ENCODE peak calls at places on chromosomes 7 and 10, in five cellular contexts. One of them, this sample, is unnamed.

GRCh38 chr10:1241973-1242935 is 186.1 kb downstream of the WDR37 start:
- DNase-seq in stimulated activated CD4-positive, alpha-beta T cell treated with anti-CD3 and anti-CD28 coated beads, TNF-alpha, amount 100 ng/mL, for 48 hours: no peak
- DNase-seq in iris pigment epithelial cell: no peak
- DNase-seq in epithelial cell of esophagus: no peak
- DNase-seq in activated naive CD4-positive, alpha-beta T cell treated with anti-CD3 and anti-CD28 coated beads for 36 hours: no peak
- DNase-seq in this sample: no peak

GRCh38 chr7:22722596-22722995 is 4.4 kb upstream of the IL6 start:
- DNase-seq in iris pigment epithelial cell: no peak
- DNase-seq in activated naive CD4-positive, alpha-beta T cell treated with anti-CD3 and anti-CD28 coated beads for 36 hours: no peak
- DNase-seq in stimulated activated CD4-positive, alpha-beta T cell treated with anti-CD3 and anti-CD28 coated beads, TNF-alpha, amount 100 ng/mL, for 48 hours: no peak
- DNase-seq in epithelial cell of esophagus: no peak
- DNase-seq in this sample: no peak

GRCh38 chr10:4720463-4720862 is 105.5 kb upstream of the AKR1E2 start:
- DNase-seq in stimulated activated CD4-positive, alpha-beta T cell treated with anti-CD3 and anti-CD28 coated beads, TNF-alpha, amount 100 ng/mL, for 48 hours: no peak
- DNase-seq in epithelial cell of esophagus: no peak
- DNase-seq in iris pigment epithelial cell: peak; percentile 13
- DNase-seq in activated naive CD4-positive, alpha-beta T cell treated with anti-CD3 and anti-CD28 coated beads for 36 hours: no peak
- DNase-seq in this sample: no peak

GRCh38 chr10:25745976-25746375 is 188.1 kb upstream of the MYO3A start:
- DNase-seq in iris pigment epithelial cell: no peak
- DNase-seq in epithelial cell of esophagus: no peak
- DNase-seq in activated naive CD4-positive, alpha-beta T cell treated with anti-CD3 and anti-CD28 coated beads for 36 hours: no peak
- DNase-seq in stimulated activated CD4-positive, alpha-beta T cell treated with anti-CD3 and anti-CD28 coated beads, TNF-alpha, amount 100 ng/mL, for 48 hours: no peak
- DNase-seq in this sample: no peak

GRCh38 chr10:118957966-118958365 is 71.5 kb upstream of the NANOS1 start:
- DNase-seq in stimulated activated CD4-positive, alpha-beta T cell treated with anti-CD3 and anti-CD28 coated beads, TNF-alpha, amount 100 ng/mL, for 48 hours: no peak
- DNase-seq in activated naive CD4-positive, alpha-beta T cell treated with anti-CD3 and anti-CD28 coated beads for 36 hours: no peak
- DNase-seq in iris pigment epithelial cell: no peak
- DNase-seq in epithelial cell of esophagus: no peak
- DNase-seq in this sample: no peak

GRCh38 chr7:132380065-132380464 is 196.2 kb downstream of the PLXNA4 start:
- DNase-seq in epithelial cell of esophagus: no peak
- DNase-seq in iris pigment epithelial cell: no peak
- DNase-seq in stimulated activated CD4-positive, alpha-beta T cell treated with anti-CD3 and anti-CD28 coated beads, TNF-alpha, amount 100 ng/mL, for 48 hours: no peak
- DNase-seq in activated naive CD4-positive, alpha-beta T cell treated with anti-CD3 and anti-CD28 coated beads for 36 hours: no peak
- DNase-seq in this sample: no peak

GRCh38 chr7:128404826-128405344 is 4.9 kb downstream of the IMPDH1 start:
- DNase-seq in activated naive CD4-positive, alpha-beta T cell treated with anti-CD3 and anti-CD28 coated beads for 36 hours: peak; percentile 30
- DNase-seq in epithelial cell of esophagus: peak; percentile 65
- DNase-seq in iris pigment epithelial cell: no peak
- DNase-seq in stimulated activated CD4-positive, alpha-beta T cell treated with anti-CD3 and anti-CD28 coated beads, TNF-alpha, amount 100 ng/mL, for 48 hours: no peak
- DNase-seq in this sample: peak; percentile 65

GRCh38 chr7:378041-378420 is 88.1 kb downstream of the FOXL3 start:
- DNase-seq in epithelial cell of esophagus: no peak
- DNase-seq in activated naive CD4-positive, alpha-beta T cell treated with anti-CD3 and anti-CD28 coated beads for 36 hours: peak; percentile 4
- DNase-seq in iris pigment epithelial cell: no peak
- DNase-seq in stimulated activated CD4-positive, alpha-beta T cell treated with anti-CD3 and anti-CD28 coated beads, TNF-alpha, amount 100 ng/mL, for 48 hours: no peak
- DNase-seq in this sample: no peak

GRCh38 chr7:2859952-2860351 is 15.8 kb upstream of the GNA12 start:
- DNase-seq in epithelial cell of esophagus: no peak
- DNase-seq in activated naive CD4-positive, alpha-beta T cell treated with anti-CD3 and anti-CD28 coated beads for 36 hours: no peak
- DNase-seq in iris pigment epithelial cell: no peak
- DNase-seq in stimulated activated CD4-positive, alpha-beta T cell treated with anti-CD3 and anti-CD28 coated beads, TNF-alpha, amount 100 ng/mL, for 48 hours: no peak
- DNase-seq in this sample: no peak

GRCh38 chr7:46285856-46286255 is 364.8 kb upstream of the IGFBP3 start:
- DNase-seq in activated naive CD4-positive, alpha-beta T cell treated with anti-CD3 and anti-CD28 coated beads for 36 hours: no peak
- DNase-seq in iris pigment epithelial cell: peak; percentile 21
- DNase-seq in epithelial cell of esophagus: peak; percentile 34
- DNase-seq in stimulated activated CD4-positive, alpha-beta T cell treated with anti-CD3 and anti-CD28 coated beads, TNF-alpha, amount 100 ng/mL, for 48 hours: no peak
- DNase-seq in this sample: no peak

GRCh38 chr10:132276179-132276675 is 31.5 kb downstream of the STK32C start:
- DNase-seq in activated naive CD4-positive, alpha-beta T cell treated with anti-CD3 and anti-CD28 coated beads for 36 hours: no peak
- DNase-seq in stimulated activated CD4-positive, alpha-beta T cell treated with anti-CD3 and anti-CD28 coated beads, TNF-alpha, amount 100 ng/mL, for 48 hours: no peak
- DNase-seq in epithelial cell of esophagus: no peak
- DNase-seq in iris pigment epithelial cell: no peak
- DNase-seq in this sample: no peak

GRCh38 chr10:122054046-122055025 is 65.4 kb downstream of the TACC2 start:
- DNase-seq in activated naive CD4-positive, alpha-beta T cell treated with anti-CD3 and anti-CD28 coated beads for 36 hours: no peak
- DNase-seq in epithelial cell of esophagus: peak; percentile 79
- DNase-seq in iris pigment epithelial cell: peak; percentile 60
- DNase-seq in stimulated activated CD4-positive, alpha-beta T cell treated with anti-CD3 and anti-CD28 coated beads, TNF-alpha, amount 100 ng/mL, for 48 hours: no peak
- DNase-seq in this sample: peak; percentile 16

GRCh38 chr10:6513509-6513908 is 66.6 kb downstream of the PRKCQ start:
- DNase-seq in stimulated activated CD4-positive, alpha-beta T cell treated with anti-CD3 and anti-CD28 coated beads, TNF-alpha, amount 100 ng/mL, for 48 hours: no peak
- DNase-seq in epithelial cell of esophagus: no peak
- DNase-seq in iris pigment epithelial cell: no peak
- DNase-seq in activated naive CD4-positive, alpha-beta T cell treated with anti-CD3 and anti-CD28 coated beads for 36 hours: peak; percentile 64
- DNase-seq in this sample: no peak

GRCh38 chr7:94848531-94848930 is 58.9 kb upstream of the PPP1R9A start:
- DNase-seq in epithelial cell of esophagus: peak; percentile 9
- DNase-seq in stimulated activated CD4-positive, alpha-beta T cell treated with anti-CD3 and anti-CD28 coated beads, TNF-alpha, amount 100 ng/mL, for 48 hours: no peak
- DNase-seq in activated naive CD4-positive, alpha-beta T cell treated with anti-CD3 and anti-CD28 coated beads for 36 hours: no peak
- DNase-seq in iris pigment epithelial cell: no peak
- DNase-seq in this sample: no peak

GRCh38 chr7:143978585-143978984 is 21.5 kb upstream of the OR6B1 start:
- DNase-seq in stimulated activated CD4-positive, alpha-beta T cell treated with anti-CD3 and anti-CD28 coated beads, TNF-alpha, amount 100 ng/mL, for 48 hours: no peak
- DNase-seq in activated naive CD4-positive, alpha-beta T cell treated with anti-CD3 and anti-CD28 coated beads for 36 hours: no peak
- DNase-seq in iris pigment epithelial cell: peak; percentile 79
- DNase-seq in epithelial cell of esophagus: no peak
- DNase-seq in this sample: no peak

GRCh38 chr10:48457949-48458661 is 146.8 kb downstream of the ARHGAP22 start:
- DNase-seq in epithelial cell of esophagus: no peak
- DNase-seq in activated naive CD4-positive, alpha-beta T cell treated with anti-CD3 and anti-CD28 coated beads for 36 hours: no peak
- DNase-seq in iris pigment epithelial cell: no peak
- DNase-seq in stimulated activated CD4-positive, alpha-beta T cell treated with anti-CD3 and anti-CD28 coated beads, TNF-alpha, amount 100 ng/mL, for 48 hours: no peak
- DNase-seq in this sample: no peak

GRCh38 chr7:156560075-156560474 is 80.5 kb upstream of the RNF32 start:
- DNase-seq in iris pigment epithelial cell: no peak
- DNase-seq in stimulated activated CD4-positive, alpha-beta T cell treated with anti-CD3 and anti-CD28 coated beads, TNF-alpha, amount 100 ng/mL, for 48 hours: no peak
- DNase-seq in epithelial cell of esophagus: no peak
- DNase-seq in activated naive CD4-positive, alpha-beta T cell treated with anti-CD3 and anti-CD28 coated beads for 36 hours: no peak
- DNase-seq in this sample: no peak

GRCh38 chr10:57169597-57169996 is 808.5 kb upstream of the ZWINT start:
- DNase-seq in stimulated activated CD4-positive, alpha-beta T cell treated with anti-CD3 and anti-CD28 coated beads, TNF-alpha, amount 100 ng/mL, for 48 hours: no peak
- DNase-seq in activated naive CD4-positive, alpha-beta T cell treated with anti-CD3 and anti-CD28 coated beads for 36 hours: no peak
- DNase-seq in iris pigment epithelial cell: no peak
- DNase-seq in epithelial cell of esophagus: no peak
- DNase-seq in this sample: no peak

GRCh38 chr10:73887038-73888015 is 13.0 kb upstream of the CAMK2G start:
- DNase-seq in activated naive CD4-positive, alpha-beta T cell treated with anti-CD3 and anti-CD28 coated beads for 36 hours: no peak
- DNase-seq in epithelial cell of esophagus: peak; percentile 98
- DNase-seq in iris pigment epithelial cell: peak; percentile 83
- DNase-seq in stimulated activated CD4-positive, alpha-beta T cell treated with anti-CD3 and anti-CD28 coated beads, TNF-alpha, amount 100 ng/mL, for 48 hours: no peak
- DNase-seq in this sample: peak; percentile 91

GRCh38 chr7:128003787-128004186 is 27.4 kb downstream of the LRRC4 start:
- DNase-seq in activated naive CD4-positive, alpha-beta T cell treated with anti-CD3 and anti-CD28 coated beads for 36 hours: no peak
- DNase-seq in iris pigment epithelial cell: peak; percentile 23
- DNase-seq in epithelial cell of esophagus: no peak
- DNase-seq in stimulated activated CD4-positive, alpha-beta T cell treated with anti-CD3 and anti-CD28 coated beads, TNF-alpha, amount 100 ng/mL, for 48 hours: no peak
- DNase-seq in this sample: no peak

GRCh38 chr7:151276651-151277590 is 28.4 kb upstream of the SMARCD3 start:
- DNase-seq in epithelial cell of esophagus: peak; percentile 68
- DNase-seq in stimulated activated CD4-positive, alpha-beta T cell treated with anti-CD3 and anti-CD28 coated beads, TNF-alpha, amount 100 ng/mL, for 48 hours: peak; percentile 26
- DNase-seq in activated naive CD4-positive, alpha-beta T cell treated with anti-CD3 and anti-CD28 coated beads for 36 hours: peak; percentile 74
- DNase-seq in iris pigment epithelial cell: peak; percentile 69
- DNase-seq in this sample: peak; percentile 86

GRCh38 chr7:92731327-92732063 is 104.9 kb downstream of the CDK6 start:
- DNase-seq in activated naive CD4-positive, alpha-beta T cell treated with anti-CD3 and anti-CD28 coated beads for 36 hours: peak; percentile 66
- DNase-seq in epithelial cell of esophagus: peak; percentile 61
- DNase-seq in stimulated activated CD4-positive, alpha-beta T cell treated with anti-CD3 and anti-CD28 coated beads, TNF-alpha, amount 100 ng/mL, for 48 hours: no peak
- DNase-seq in iris pigment epithelial cell: peak; percentile 58
- DNase-seq in this sample: no peak

GRCh38 chr10:48475943-48476278 is 129.0 kb downstream of the ARHGAP22 start:
- DNase-seq in activated naive CD4-positive, alpha-beta T cell treated with anti-CD3 and anti-CD28 coated beads for 36 hours: no peak
- DNase-seq in stimulated activated CD4-positive, alpha-beta T cell treated with anti-CD3 and anti-CD28 coated beads, TNF-alpha, amount 100 ng/mL, for 48 hours: no peak
- DNase-seq in iris pigment epithelial cell: no peak
- DNase-seq in epithelial cell of esophagus: no peak
- DNase-seq in this sample: no peak

This sample was measured in G401.